ENCODE peak calls at places on chromosomes 11 and 22, in four cellular contexts. O, K, U and P are unnamed samples.

GRCh38 chr22:27797793-27798525 is 3.6 kb downstream of the MN1 start:
- DNase-seq in O (no peak), K (no peak), U (no peak), P (no peak)

GRCh38 chr22:44395116-44396005 is 82.6 kb upstream of the SHISAL1 start:
- DNase-seq in O (no peak), K (no peak), U (no peak), P (no peak)

GRCh38 chr22:47813661-47814060 is 1051.2 kb downstream of the TBC1D22A start:
- DNase-seq in O (no peak), K (no peak), U (no peak), P (no peak)

GRCh38 chr22:21447694-21448402 is 19.3 kb upstream of the TMEM191C start:
- DNase-seq in O (no peak), K (peak; percentile 53), U (no peak), P (no peak)

GRCh38 chr11:72642815-72643511 is 31.3 kb downstream of the PDE2A start:
- DNase-seq in O (peak; percentile 34), K (peak; percentile 92), U (peak; percentile 94), P (peak; percentile 90)

GRCh38 chr22:45731798-45732495 is 60.3 kb downstream of the ATXN10 start:
- DNase-seq in O (peak; percentile 62), K (no peak), U (no peak), P (no peak)

GRCh38 chr22:29039148-29039547 is 22.5 kb downstream of the C22orf31 start:
- DNase-seq in O (no peak), K (no peak), U (no peak), P (no peak)

GRCh38 chr11:125428486-125429173 is 67.4 kb downstream of the FEZ1 start:
- DNase-seq in O (no peak), K (no peak), U (no peak), P (no peak)

GRCh38 chr11:77590194-77590591 is 440 bp downstream of the AQP11 start:
- DNase-seq in O (peak; percentile 35), K (no peak), U (peak; percentile 60), P (peak; percentile 40)

GRCh38 chr11:133793271-133793848 is 52.0 kb downstream of the SPATA19 start:
- DNase-seq in O (no peak), K (no peak), U (no peak), P (no peak)

GRCh38 chr11:104106136-104106754 is 57.7 kb downstream of the PDGFD start:
- DNase-seq in O (no peak), K (no peak), U (no peak), P (no peak)

GRCh38 chr11:14973621-14974020 is 1.5 kb upstream of the CALCA start:
- DNase-seq in O (peak; percentile 17), K (peak; percentile 79), U (no peak), P (peak; percentile 43)

GRCh38 chr22:36383110-36383581 is 4.6 kb downstream of the MYH9 start:
- DNase-seq in O (peak; percentile 93), K (peak; percentile 87), U (no peak), P (no peak)